ENCODE peak calls at places on chromosome 11, in five cellular contexts. F is Peyer's patch, I is prostate gland, Q is psoas muscle, V is mucosa of descending colon. H is an unnamed sample.

GRCh38 chr11:36702330-36703054 is 104.5 kb upstream of the RAG2 start:
- DNase-seq in F (peak), I (peak), Q (no peak), V (no peak), H (peak)

GRCh38 chr11:2269601-2270321 is 627 bp downstream of the ASCL2 start:
- DNase-seq in F (peak), I (peak), Q (peak), V (peak), H (peak)

GRCh38 chr11:103959279-103959930 is 77.0 kb upstream of the DDI1 start:
- DNase-seq in F (no peak), I (no peak), Q (no peak), V (no peak), H (no peak)

GRCh38 chr11:36165638-36166389 is 123.4 kb downstream of the COMMD9 start:
- DNase-seq in F (no peak), I (no peak), Q (no peak), V (no peak), H (no peak)

GRCh38 chr11:38416141-38416540 is 1818.1 kb upstream of the RAG2 start:
- DNase-seq in F (no peak), I (no peak), Q (no peak), V (no peak), H (no peak)

GRCh38 chr11:96010683-96011082 is 86.8 kb upstream of the MTMR2 start:
- DNase-seq in F (no peak), I (no peak), Q (no peak), V (no peak), H (no peak)

GRCh38 chr11:118927554-118928107 is 1.9 kb upstream of the BCL9L start:
- DNase-seq in F (no peak), I (no peak), Q (no peak), V (no peak), H (no peak)

GRCh38 chr11:106327134-106327533 is 249.7 kb downstream of the AASDHPPT start:
- DNase-seq in F (no peak), I (no peak), Q (no peak), V (no peak), H (no peak)

GRCh38 chr11:5197538-5197937 is 2.9 kb downstream of the OR51V1 start:
- DNase-seq in F (no peak), I (no peak), Q (no peak), V (no peak), H (no peak)

GRCh38 chr11:74739546-74740270 is 8.5 kb upstream of the CHRDL2 start:
- DNase-seq in F (peak), I (peak), Q (peak), V (no peak), H (no peak)

GRCh38 chr11:22802861-22803260 is 26.7 kb downstream of the SVIP start:
- DNase-seq in F (no peak), I (no peak), Q (no peak), V (no peak), H (no peak)

GRCh38 chr11:70650075-70650909 is 252.0 kb downstream of the CTTN start:
- DNase-seq in F (peak), I (peak), Q (no peak), V (no peak), H (peak)

GRCh38 chr11:83472328-83472727 is 186.2 kb upstream of the CCDC90B start:
- DNase-seq in F (no peak), I (no peak), Q (no peak), V (no peak), H (no peak)

GRCh38 chr11:44260081-44260480 is 49.9 kb downstream of the ALX4 start:
- DNase-seq in F (no peak), I (no peak), Q (no peak), V (no peak), H (no peak)

GRCh38 chr11:16184588-16184987 is 171.8 kb downstream of the SOX6 start:
- DNase-seq in F (peak), I (no peak), Q (no peak), V (no peak), H (peak)

GRCh38 chr11:63520606-63521170 is 14.8 kb downstream of the LGALS12 start:
- DNase-seq in F (no peak), I (no peak), Q (no peak), V (no peak), H (no peak)

GRCh38 chr11:842370-843002 is at the start of the genes POLR2L and TSPAN4:
- DNase-seq in F (peak), I (peak), Q (peak), V (peak), H (no peak)

GRCh38 chr11:74949748-74950127 is 672 bp downstream of the SPCS2 start:
- DNase-seq in F (no peak), I (no peak), Q (no peak), V (no peak), H (no peak)

GRCh38 chr11:110870816-110871522 is 158.7 kb upstream of the ARHGAP20 start:
- DNase-seq in F (no peak), I (no peak), Q (no peak), V (no peak), H (no peak)

GRCh38 chr11:110866081-110866480 is 153.8 kb upstream of the ARHGAP20 start:
- DNase-seq in F (no peak), I (no peak), Q (no peak), V (no peak), H (no peak)

GRCh38 chr11:132838621-132839020 is 693.7 kb downstream of the OPCML start:
- DNase-seq in F (no peak), I (no peak), Q (no peak), V (no peak), H (no peak)

DNA sequence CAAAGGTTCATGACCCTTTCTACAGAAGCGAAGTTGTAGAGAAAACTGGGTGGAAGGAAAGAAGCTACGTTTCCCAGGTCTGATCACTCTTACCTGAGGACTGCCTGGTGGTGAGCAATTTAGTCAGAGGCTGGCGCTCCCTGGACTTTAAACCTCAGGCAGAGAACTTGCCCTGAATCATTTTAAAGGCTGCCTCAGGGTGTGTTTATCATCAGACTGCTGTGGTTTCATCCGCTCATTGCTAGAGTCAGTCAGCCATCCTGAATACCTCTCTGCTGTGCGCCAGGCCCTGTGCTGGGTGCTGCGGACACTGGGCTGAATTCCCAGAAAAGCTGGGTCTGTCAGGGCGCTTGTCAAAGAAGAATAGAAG is 2.7 kb downstream of the DTX4 start:
- DNase-seq in F (peak), I (no peak), Q (no peak), V (peak), H (no peak)
- H3K4me3 ChIP-seq in F (peak), I (no peak), Q (no peak), V (no peak), H (no peak)

DNA sequence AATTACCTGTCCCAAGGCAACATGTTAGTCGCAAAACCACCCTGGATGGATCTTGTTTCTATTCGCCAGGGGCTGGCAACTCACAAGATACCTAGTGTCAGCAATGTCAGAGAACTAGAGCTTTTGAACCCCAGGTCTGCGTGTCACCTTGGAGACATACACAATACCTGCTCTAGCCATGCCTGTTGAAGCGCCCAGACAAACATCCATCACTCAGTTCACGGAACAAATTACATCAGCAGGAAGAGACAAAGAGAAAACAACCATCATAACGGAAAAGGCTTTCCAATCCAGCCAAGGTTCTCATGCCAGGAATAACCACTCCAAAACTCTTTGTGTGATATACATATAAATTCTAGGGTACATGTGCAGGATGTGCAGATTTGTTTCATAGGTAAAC is 2.2 kb downstream of the CD59 start:
- DNase-seq in F (no peak), I (no peak), Q (no peak), V (no peak), H (no peak)
- H3K4me3 ChIP-seq in F (peak), I (peak), Q (peak), V (no peak), H (no peak)

DNA sequence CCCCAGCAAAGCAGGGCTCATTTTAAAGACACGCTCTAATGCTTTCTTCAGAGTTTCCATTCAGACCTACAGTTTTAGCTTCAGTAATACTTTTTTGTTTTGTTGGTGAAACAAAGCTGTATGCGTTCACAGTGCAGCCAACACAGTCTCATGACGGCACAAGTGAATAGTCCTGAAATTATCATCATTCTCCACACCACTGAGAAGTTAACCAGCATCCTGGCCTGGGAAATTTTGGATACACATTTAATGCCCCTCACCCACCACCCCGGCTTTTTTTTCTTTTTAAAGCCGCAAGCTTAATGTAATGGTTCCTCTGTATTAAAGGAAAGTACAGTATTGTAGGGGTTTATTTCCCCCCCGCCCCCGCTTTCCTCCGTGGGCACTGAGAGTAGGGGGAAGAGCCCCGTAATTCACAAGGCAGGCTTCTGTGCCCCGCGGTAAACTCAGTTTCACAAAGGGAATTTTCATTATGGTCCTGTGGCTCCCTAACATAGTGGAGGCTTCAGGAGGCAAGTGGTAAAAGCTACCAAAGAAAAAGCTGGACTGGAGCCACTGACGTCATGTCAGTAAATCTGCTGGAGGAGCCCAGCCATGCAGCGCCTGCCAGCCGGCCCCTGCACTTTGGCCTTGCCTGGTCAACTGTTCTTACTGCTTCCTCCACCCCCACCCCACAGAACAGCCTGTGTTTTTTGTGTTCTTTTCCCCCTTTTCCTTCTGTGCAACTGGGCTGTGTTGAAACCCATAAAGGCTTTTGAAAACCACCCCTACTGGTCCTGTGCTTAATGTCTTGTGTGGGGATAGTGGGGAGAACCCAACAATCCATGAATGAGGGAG is 18.2 kb downstream of the TEAD1 start:
- DNase-seq in F (peak), I (peak), Q (peak), V (peak), H (peak)
- H3K4me3 ChIP-seq in F (no peak), I (no peak), Q (peak), V (no peak), H (no peak)

GRCh38 chr11:46590740-46591606 is 2.9 kb downstream of the AMBRA1 start:
- DNase-seq in F (no peak), I (no peak), Q (no peak), V (no peak), H (peak)
- H3K4me3 ChIP-seq in F (peak), I (no peak), Q (peak), V (no peak), H (peak)

GRCh38 chr11:126585388-126586302 is 230.2 kb downstream of the ST3GAL4 start:
- DNase-seq in F (peak), I (peak), Q (peak), V (no peak), H (peak)
- H3K4me3 ChIP-seq in F (peak), I (no peak), Q (peak), V (no peak), H (peak)

GRCh38 chr11:122157540-122158173 is 41.6 kb upstream of the BLID start:
- DNase-seq in F (no peak), I (no peak), Q (no peak), V (no peak), H (no peak)
- H3K4me3 ChIP-seq in F (peak), I (peak), Q (peak), V (no peak), H (peak)

DNA sequence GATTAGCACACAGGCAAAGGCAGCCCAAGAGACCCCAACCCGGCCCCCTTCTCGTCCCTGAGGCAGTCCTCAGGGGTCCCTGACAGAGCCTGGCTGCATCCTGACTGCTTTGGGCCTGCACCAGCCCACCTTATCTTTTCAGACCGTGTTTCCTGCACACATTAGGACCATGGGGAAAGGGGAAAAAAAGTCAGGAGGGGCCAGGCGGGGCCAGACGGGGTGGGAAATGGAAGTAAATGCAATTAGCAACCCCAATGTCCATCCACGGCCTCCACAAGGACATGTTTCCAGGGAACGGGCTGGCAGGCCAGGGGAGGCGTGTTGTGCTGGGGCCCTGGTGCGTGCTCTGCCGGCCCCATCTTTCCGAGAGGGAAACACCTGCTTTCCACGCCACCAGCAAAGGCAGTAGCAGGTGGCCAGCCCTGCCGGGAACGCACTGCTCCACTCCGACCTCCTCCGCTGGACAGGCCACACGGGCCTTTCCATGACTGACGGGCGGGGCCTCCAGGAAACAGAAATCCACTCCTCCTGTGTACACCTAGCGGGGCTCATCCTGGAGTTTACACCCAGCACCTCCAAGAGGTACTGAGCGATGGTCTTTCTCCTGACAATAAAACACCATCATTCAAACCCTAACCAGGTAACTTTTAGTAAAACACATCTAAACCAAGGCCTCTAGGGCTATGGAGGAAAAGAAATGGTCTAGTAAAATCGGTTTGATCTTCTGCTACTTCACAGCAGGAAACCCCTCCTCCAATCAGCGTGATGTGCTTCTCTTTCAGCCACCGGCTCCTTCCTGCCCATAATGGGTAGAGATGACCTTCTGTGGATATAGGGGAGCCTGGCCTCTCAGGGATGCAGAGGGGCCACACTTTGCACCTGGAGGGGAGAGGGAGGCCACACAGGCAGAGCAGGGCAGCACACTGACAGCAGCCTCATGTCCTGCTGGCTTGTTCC is 7.2 kb downstream of the EHD1 start:
- DNase-seq in F (no peak), I (no peak), Q (no peak), V (peak), H (no peak)
- H3K4me3 ChIP-seq in F (peak), I (no peak), Q (peak), V (no peak), H (no peak)

GRCh38 chr11:8206251-8207079 is 37.6 kb upstream of the RIC3 start:
- DNase-seq in F (peak), I (peak), Q (no peak), V (no peak), H (no peak)
- H3K4me3 ChIP-seq in F (no peak), I (no peak), Q (peak), V (no peak), H (no peak)

GRCh38 chr11:125167292-125167953 is 2.9 kb downstream of the PKNOX2 start:
- DNase-seq in F (no peak), I (no peak), Q (peak), V (no peak), H (no peak)
- H3K4me3 ChIP-seq in F (peak), I (peak), Q (peak), V (no peak), H (no peak)

GRCh38 chr11:130737866-130738431 is 178.3 kb downstream of the SNX19 start:
- DNase-seq in F (peak), I (no peak), Q (peak), V (peak), H (no peak)
- H3K4me3 ChIP-seq in F (no peak), I (no peak), Q (no peak), V (no peak), H (no peak)

H was measured in LNCaP clone FGC.